ENCODE peak calls at places on chromosomes 13 and 19, in four cellular contexts. V is mesenchymal stem cell, G is neural progenitor cell, J is fibroblast of lung. U is an unnamed sample.

GRCh38 chr13:64553411-64554129 is 2676.6 kb downstream of the PCDH9 start:
- DNase-seq in V (peak; percentile 60), G (no peak), J (peak; percentile 31), U (peak; percentile 46)

GRCh38 chr13:74570834-74571233 is 436.6 kb upstream of the KLF12 start:
- DNase-seq in V (peak; percentile 43), G (no peak), J (peak; percentile 32), U (no peak)

GRCh38 chr19:33186835-33187540 is 7.1 kb upstream of the LRP3 start:
- DNase-seq in V (no peak), G (no peak), J (no peak), U (no peak)

GRCh38 chr13:24008679-24009078 is 111.4 kb upstream of the C1QTNF9B start:
- DNase-seq in V (no peak), G (no peak), J (peak; percentile 70), U (peak; percentile 6)

GRCh38 chr19:38647368-38647965 is at the start of gene ACTN4:
- DNase-seq in V (peak; percentile 95), G (peak; percentile 99), J (peak; percentile 92), U (peak; percentile 95)

GRCh38 chr19:11092181-11092538 is 2.9 kb downstream of the LDLR start:
- DNase-seq in V (peak; percentile 93), G (no peak), J (peak; percentile 72), U (peak; percentile 87)

GRCh38 chr13:22926176-22927007 is 254.4 kb upstream of the SGCG start:
- DNase-seq in V (peak; percentile 9), G (peak; percentile 27), J (peak; percentile 40), U (no peak)

GRCh38 chr19:18746393-18747167 is 44.5 kb downstream of the COMP start:
- DNase-seq in V (no peak), G (peak; percentile 11), J (no peak), U (no peak)

GRCh38 chr19:47322048-47322447 is 9.9 kb upstream of the C5AR2 start:
- DNase-seq in V (no peak), G (no peak), J (no peak), U (no peak)

GRCh38 chr19:5804516-5805464 is at the start of gene NRTN:
- DNase-seq in V (no peak), G (peak; percentile 84), J (no peak), U (peak; percentile 57)

GRCh38 chr19:5809469-5809868 is 4.6 kb downstream of the NRTN start:
- DNase-seq in V (no peak), G (no peak), J (no peak), U (no peak)

GRCh38 chr19:15869109-15869555 is 28.7 kb downstream of the CYP4F2 start:
- DNase-seq in V (no peak), G (no peak), J (peak; percentile 1), U (peak; percentile 69)

GRCh38 chr19:14318873-14319272 is 62.4 kb upstream of the ADGRE5 start:
- DNase-seq in V (no peak), G (peak; percentile 36), J (no peak), U (no peak)

GRCh38 chr13:41133951-41134350 is 1.3 kb upstream of the KBTBD6 start:
- DNase-seq in V (no peak), G (no peak), J (no peak), U (no peak)

GRCh38 chr19:53906211-53907192 is 2.6 kb upstream of the CACNG7 start:
- DNase-seq in V (no peak), G (peak; percentile 71), J (no peak), U (peak; percentile 39)

GRCh38 chr13:51479199-51479523 is 26.3 kb upstream of the INTS6 start:
- DNase-seq in V (peak; percentile 38), G (no peak), J (peak; percentile 76), U (peak; percentile 60)

GRCh38 chr13:80105350-80105749 is 235.6 kb downstream of the SPRY2 start:
- DNase-seq in V (no peak), G (no peak), J (no peak), U (no peak)

GRCh38 chr13:25933520-25933919 is 118.3 kb downstream of the SHISA2 start:
- DNase-seq in V (no peak), G (no peak), J (no peak), U (no peak)

GRCh38 chr13:111909501-111909900 is 157.4 kb upstream of the SOX1 start:
- DNase-seq in V (no peak), G (no peak), J (no peak), U (no peak)

GRCh38 chr13:72004236-72004635 is 137.2 kb upstream of the DACH1 start:
- DNase-seq in V (no peak), G (no peak), J (peak; percentile 4), U (no peak)

GRCh38 chr13:43883636-43884035 is 3.9 kb downstream of the LACC1 start:
- DNase-seq in V (no peak), G (no peak), J (peak; percentile 40), U (no peak)

GRCh38 chr19:30082611-30083010 is 140.6 kb downstream of the URI1 start:
- DNase-seq in V (no peak), G (no peak), J (no peak), U (no peak)

DNA sequence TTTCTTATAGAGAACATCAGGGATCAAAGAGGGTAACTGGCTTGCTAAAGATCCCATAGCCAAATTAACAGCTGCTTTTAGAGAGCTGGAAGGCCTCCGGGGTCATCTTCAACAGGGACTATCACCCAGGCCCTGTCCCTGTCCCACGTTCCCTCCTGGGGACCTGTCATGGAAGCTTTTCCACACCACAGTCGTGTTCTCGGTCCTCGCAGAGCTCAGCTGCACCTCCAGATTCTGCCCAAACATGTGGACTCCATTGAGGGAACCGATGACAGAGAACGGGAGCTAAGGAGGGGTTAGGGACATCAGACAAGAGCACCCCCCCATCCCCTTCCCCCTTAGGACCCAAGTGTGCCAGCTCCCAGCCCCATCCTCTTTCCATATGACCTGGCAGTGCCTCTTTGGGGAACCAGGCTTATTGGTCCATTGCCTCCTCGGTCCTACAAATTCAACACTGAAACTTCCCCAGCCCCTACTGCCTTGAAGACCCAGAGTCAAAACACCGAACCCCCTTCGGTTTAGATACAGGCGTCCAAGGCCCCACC is 568 bp downstream of the FUZ start:
- DNase-seq in V (no peak), G (peak; percentile 5), J (no peak), U (no peak)
- H3K9ac ChIP-seq in V (peak overlapping the region; percentile 95), G (no peak overlapping the region), J (peak overlapping the region; percentile 75), U (peak overlapping the region; percentile 57)

GRCh38 chr19:42280761-42281174 is 11.7 kb downstream of the CIC start:
- DNase-seq in V (peak; percentile 81), G (peak; percentile 51), J (peak; percentile 76), U (no peak)

GRCh38 chr19:42277821-42278809 is 9.1 kb downstream of the CIC start:
- DNase-seq in V (peak; percentile 30), G (no peak), J (peak; percentile 30), U (no peak)

GRCh38 chr19:42281175-42282035 is 12.4 kb downstream of the CIC start:
- DNase-seq in V (peak; percentile 52), G (peak; percentile 58), J (peak; percentile 75), U (no peak)

GRCh38 chr19:42279148-42279901 is 10.3 kb downstream of the CIC start:
- DNase-seq in V (no peak), G (no peak), J (no peak), U (no peak)

GRCh38 chr19:42279902-42280760 is 11.1 kb downstream of the CIC start:
- DNase-seq in V (peak; percentile 93), G (peak; percentile 94), J (peak; percentile 91), U (no peak)
- H3K9ac ChIP-seq in V (peak overlapping the region; percentile 79), G (no peak overlapping the region), J (peak overlapping the region; percentile 35), U (no peak overlapping the region)

DNA sequence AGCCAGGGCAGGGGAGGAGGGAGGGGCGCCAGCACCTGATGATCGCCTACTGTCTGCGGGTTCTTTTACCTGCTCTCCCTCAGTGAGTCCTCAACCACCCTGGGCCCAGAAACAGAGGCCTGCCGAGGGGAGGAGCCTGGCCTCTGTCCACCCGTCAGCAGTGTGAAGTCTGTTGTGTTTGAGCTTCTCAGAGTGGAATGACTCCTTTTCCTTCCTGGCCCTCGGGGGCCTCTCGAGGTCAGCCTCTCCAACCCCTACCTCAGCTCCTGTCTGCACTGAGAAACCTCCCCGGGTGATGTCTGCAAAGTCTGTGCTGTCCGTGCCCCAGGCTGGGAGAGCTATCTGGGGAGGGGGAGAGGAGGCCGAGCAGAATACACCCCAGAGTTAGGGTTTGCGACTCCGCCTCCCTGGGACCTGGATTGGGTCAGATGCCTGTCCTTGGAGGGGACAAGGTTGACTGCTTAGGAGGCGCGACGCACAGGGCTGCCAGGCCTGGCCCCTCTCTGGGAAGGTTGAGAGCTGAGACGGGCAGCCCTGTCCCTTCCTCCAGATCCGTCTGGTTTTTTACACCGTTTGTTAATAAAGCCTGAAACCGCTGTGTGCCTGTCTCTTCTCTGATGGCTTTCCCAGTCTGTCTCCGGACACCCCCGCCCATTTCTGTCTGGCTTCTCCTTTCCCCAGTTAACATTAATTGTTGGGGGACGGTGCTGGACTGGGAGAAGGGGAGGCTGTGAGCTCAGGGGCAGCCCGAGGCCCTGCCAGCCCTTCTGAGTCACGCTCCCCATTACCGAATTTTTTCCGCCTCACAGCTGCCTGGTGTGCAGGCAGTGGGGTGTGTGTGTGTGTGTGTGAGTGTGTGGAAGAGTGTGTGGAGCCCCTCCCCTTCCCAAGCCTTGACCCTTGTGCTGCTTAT is 1.0 kb upstream of the SSC5D start:
- DNase-seq in V (peak; percentile 99), G (peak; percentile 44), J (peak; percentile 98), U (peak; percentile 81)
- H3K9ac ChIP-seq in V (peak overlapping the region; percentile 86), G (no peak overlapping the region), J (peak overlapping the region; percentile 91), U (peak overlapping the region; percentile 18)

DNA sequence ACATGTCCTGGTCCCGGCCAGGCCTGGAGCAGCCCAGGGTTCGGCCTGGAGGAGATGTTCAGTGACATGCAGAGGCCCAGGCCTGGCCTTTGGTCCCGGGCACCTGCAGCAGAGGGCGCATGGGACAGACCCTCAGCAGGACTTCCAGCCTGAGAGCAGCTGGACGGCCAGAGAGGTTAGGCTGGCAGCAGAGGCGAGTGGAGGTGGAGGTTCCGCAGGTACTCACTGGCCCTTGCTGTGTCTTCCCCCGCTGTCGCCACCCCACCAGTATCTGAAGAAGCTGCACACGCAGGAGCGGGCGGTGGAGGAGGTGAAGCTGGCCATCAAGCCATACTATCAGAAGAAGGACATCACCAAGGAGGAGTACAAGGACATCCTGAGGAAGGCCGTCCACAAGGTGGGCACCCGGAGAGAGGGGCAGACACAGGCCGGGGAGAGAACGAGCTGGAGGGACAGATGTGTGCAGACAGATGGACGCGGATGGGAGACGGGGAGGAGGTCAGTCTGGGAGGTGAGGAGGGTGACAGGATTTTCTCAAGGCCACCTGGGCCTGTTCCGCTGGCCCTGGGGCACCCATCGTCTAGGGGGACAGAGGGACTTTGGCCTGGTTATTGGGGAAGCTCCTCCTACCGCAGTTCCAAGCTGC is 8.0 kb downstream of the IRF3 start:
- DNase-seq in V (no peak), G (no peak), J (no peak), U (no peak)
- H3K9ac ChIP-seq in V (no peak overlapping the region), G (no peak overlapping the region), J (no peak overlapping the region), U (no peak overlapping the region)

GRCh38 chr13:36131215-36131930 is at the start of gene DCLK1:
- DNase-seq in V (peak; percentile 1), G (peak; percentile 85), J (peak; percentile 43), U (no peak)

GRCh38 chr13:36130168-36130541 is 1.0 kb downstream of the DCLK1 start:
- DNase-seq in V (no peak), G (no peak), J (no peak), U (no peak)

GRCh38 chr13:36129539-36129938 is 1.6 kb downstream of the DCLK1 start:
- DNase-seq in V (no peak), G (no peak), J (no peak), U (no peak)

GRCh38 chr13:36131931-36132297 is 732 bp upstream of the DCLK1 start:
- DNase-seq in V (no peak), G (no peak), J (peak; percentile 55), U (no peak)

GRCh38 chr13:36130542-36131214 is 504 bp downstream of the DCLK1 start:
- DNase-seq in V (no peak), G (peak; percentile 76), J (no peak), U (no peak)
- H3K9ac ChIP-seq in V (peak overlapping the region; percentile 83), G (no peak overlapping the region), J (no peak overlapping the region), U (no peak overlapping the region)

GRCh38 chr19:1970806-1971502 is 30.0 kb downstream of the CSNK1G2 start:
- DNase-seq in V (no peak), G (no peak), J (no peak), U (peak; percentile 7)
- H3K9ac ChIP-seq in V (no peak overlapping the region), G (no peak overlapping the region), J (no peak overlapping the region), U (peak overlapping the region; percentile 1)

U was measured in PC-3.